ENCODE peak calls at places on chromosomes 12 and 14, in five cellular contexts. One of them, this sample, is unnamed.

GRCh38 chr12:3683670-3684069 is 69.2 kb downstream of the CRACR2A start:
- DNase-seq in GM12891: no peak
- DNase-seq in K562: peak; percentile 71
- DNase-seq in GM12878: no peak
- DNase-seq in HepG2: no peak
- DNase-seq in this sample: no peak

GRCh38 chr12:65922077-65922476 is 97.8 kb downstream of the HMGA2 start:
- DNase-seq in GM12891: no peak
- DNase-seq in K562: no peak
- DNase-seq in GM12878: no peak
- DNase-seq in HepG2: no peak
- DNase-seq in this sample: no peak

GRCh38 chr12:113114447-113115178 is 20.9 kb downstream of the RASAL1 start:
- DNase-seq in GM12891: no peak
- DNase-seq in K562: no peak
- DNase-seq in GM12878: no peak
- DNase-seq in HepG2: no peak
- DNase-seq in this sample: no peak

GRCh38 chr12:80157640-80158039 is 58.3 kb downstream of the OTOGL start:
- DNase-seq in GM12891: no peak
- DNase-seq in K562: no peak
- DNase-seq in GM12878: no peak
- DNase-seq in HepG2: no peak
- DNase-seq in this sample: no peak

GRCh38 chr14:99314623-99315022 is 42.6 kb upstream of the BCL11B start:
- DNase-seq in GM12891: no peak
- DNase-seq in K562: no peak
- DNase-seq in GM12878: no peak
- DNase-seq in HepG2: no peak
- DNase-seq in this sample: no peak

GRCh38 chr14:102830474-102831045 is 53.3 kb downstream of the TRAF3 start:
- DNase-seq in GM12891: no peak
- DNase-seq in K562: no peak
- DNase-seq in GM12878: no peak
- DNase-seq in HepG2: no peak
- DNase-seq in this sample: no peak

GRCh38 chr14:91770185-91770584 is 38.3 kb upstream of the CATSPERB start:
- DNase-seq in GM12891: no peak
- DNase-seq in K562: no peak
- DNase-seq in GM12878: no peak
- DNase-seq in HepG2: no peak
- DNase-seq in this sample: no peak

GRCh38 chr14:21044106-21044618 is 2.0 kb downstream of the RNASE7 start:
- DNase-seq in GM12891: no peak
- DNase-seq in K562: peak; percentile 57
- DNase-seq in GM12878: no peak
- DNase-seq in HepG2: peak; percentile 78
- DNase-seq in this sample: no peak

GRCh38 chr12:89959188-89959587 is 250.6 kb upstream of the ATP2B1 start:
- DNase-seq in GM12891: no peak
- DNase-seq in K562: no peak
- DNase-seq in GM12878: no peak
- DNase-seq in HepG2: no peak
- DNase-seq in this sample: no peak

GRCh38 chr12:57549909-57550627 is at the start of gene KIF5A:
- DNase-seq in GM12891: peak; percentile 62
- DNase-seq in K562: peak; percentile 81
- DNase-seq in GM12878: no peak
- DNase-seq in HepG2: no peak
- DNase-seq in this sample: peak; percentile 72

GRCh38 chr14:59897757-59898383 is 22.1 kb upstream of the LRRC9 start:
- DNase-seq in GM12891: no peak
- DNase-seq in K562: peak; percentile 14
- DNase-seq in GM12878: no peak
- DNase-seq in HepG2: peak; percentile 30
- DNase-seq in this sample: no peak

GRCh38 chr14:20706657-20707355 is 18.2 kb downstream of the ANG start:
- DNase-seq in GM12891: no peak
- DNase-seq in K562: no peak
- DNase-seq in GM12878: no peak
- DNase-seq in HepG2: no peak
- DNase-seq in this sample: no peak

GRCh38 chr14:90518075-90518940 is 121.5 kb downstream of the CALM1 start:
- DNase-seq in GM12891: no peak
- DNase-seq in K562: no peak
- DNase-seq in GM12878: no peak
- DNase-seq in HepG2: no peak
- DNase-seq in this sample: no peak

GRCh38 chr14:66752109-66752508 is 244.2 kb downstream of the GPHN start:
- DNase-seq in GM12891: no peak
- DNase-seq in K562: no peak
- DNase-seq in GM12878: peak; percentile 41
- DNase-seq in HepG2: no peak
- DNase-seq in this sample: no peak

GRCh38 chr12:57389033-57389432 is 41.8 kb downstream of the R3HDM2 start:
- DNase-seq in GM12891: no peak
- DNase-seq in K562: no peak
- DNase-seq in GM12878: no peak
- DNase-seq in HepG2: no peak
- DNase-seq in this sample: no peak

GRCh38 chr12:120085920-120086319 is 30.6 kb downstream of the RAB35 start:
- DNase-seq in GM12891: no peak
- DNase-seq in K562: no peak
- DNase-seq in GM12878: no peak
- DNase-seq in HepG2: no peak
- DNase-seq in this sample: no peak

GRCh38 chr14:103019236-103019635 is 38.1 kb downstream of the CDC42BPB start:
- DNase-seq in GM12891: no peak
- DNase-seq in K562: no peak
- DNase-seq in GM12878: no peak
- DNase-seq in HepG2: no peak
- DNase-seq in this sample: no peak

GRCh38 chr12:121804417-121805111 is 755 bp downstream of the SETD1B start:
- DNase-seq in GM12891: no peak
- DNase-seq in K562: peak; percentile 66
- DNase-seq in GM12878: no peak
- DNase-seq in HepG2: peak; percentile 55
- DNase-seq in this sample: no peak

GRCh38 chr14:39762576-39763401 is 330.6 kb upstream of the FBXO33 start:
- DNase-seq in GM12891: no peak
- DNase-seq in K562: no peak
- DNase-seq in GM12878: peak; percentile 59
- DNase-seq in HepG2: peak; percentile 58
- DNase-seq in this sample: no peak

GRCh38 chr12:4996714-4997113 is 47.0 kb upstream of the KCNA5 start:
- DNase-seq in GM12891: no peak
- DNase-seq in K562: no peak
- DNase-seq in GM12878: no peak
- DNase-seq in HepG2: no peak
- DNase-seq in this sample: no peak

GRCh38 chr14:93132472-93133065 is 16.8 kb upstream of the ITPK1 start:
- DNase-seq in GM12891: peak; percentile 39
- DNase-seq in K562: peak; percentile 41
- DNase-seq in GM12878: no peak
- DNase-seq in HepG2: peak; percentile 70
- DNase-seq in this sample: no peak

GRCh38 chr12:100439797-100440196 is 33.9 kb upstream of the NR1H4 start:
- DNase-seq in GM12891: no peak
- DNase-seq in K562: no peak
- DNase-seq in GM12878: no peak
- DNase-seq in HepG2: no peak
- DNase-seq in this sample: no peak

GRCh38 chr12:76202621-76203020 is 118.1 kb upstream of the NAP1L1 start:
- DNase-seq in GM12891: no peak
- DNase-seq in K562: no peak
- DNase-seq in GM12878: no peak
- DNase-seq in HepG2: no peak
- DNase-seq in this sample: no peak
- TF ChIP-seq POLR2AphosphoS5 in GM12891: no peak
- TF ChIP-seq POLR2AphosphoS5 in K562: no peak
- TF ChIP-seq POLR2AphosphoS5 in GM12878: no peak
- TF ChIP-seq POLR2AphosphoS5 in HepG2: no peak
- TF ChIP-seq POLR2AphosphoS5 in this sample: no peak

DNA sequence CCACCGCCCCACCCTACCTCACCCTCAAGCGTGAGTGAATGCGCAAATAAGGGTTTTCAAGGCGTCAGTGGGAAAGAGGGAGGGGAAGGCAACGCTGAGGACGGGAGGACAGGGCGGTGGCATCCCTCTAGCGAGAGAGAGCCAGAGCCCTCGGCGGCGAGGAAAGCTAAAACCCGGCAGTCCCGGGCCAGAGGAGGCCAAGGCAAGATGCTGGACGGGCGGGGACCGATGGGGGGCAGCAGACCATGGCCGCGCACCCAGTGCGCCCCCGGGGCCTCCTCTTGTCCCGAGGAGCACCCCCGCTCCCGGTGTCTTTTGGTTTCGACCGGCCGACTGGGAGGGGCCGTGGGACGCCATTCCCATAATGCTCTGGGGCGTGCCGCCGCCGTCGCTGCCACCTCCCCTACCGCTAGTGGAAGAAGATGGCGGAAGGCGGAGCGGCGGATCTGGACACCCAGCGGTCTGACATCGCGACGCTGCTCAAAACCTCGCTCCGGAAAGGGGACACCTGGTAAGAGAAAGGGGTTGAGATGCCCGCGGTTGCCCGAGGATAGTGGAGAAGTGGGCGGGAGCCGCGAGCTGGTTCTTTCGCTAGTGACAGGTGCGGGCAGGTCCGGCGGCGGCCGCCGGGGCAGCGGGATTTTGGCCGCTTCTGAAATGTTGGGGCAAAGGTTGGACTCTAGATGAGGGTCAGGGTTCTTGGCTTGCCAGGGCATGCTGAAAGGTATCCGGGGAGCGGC is at the start of gene USP15:
- DNase-seq in GM12891: peak; percentile 53
- DNase-seq in K562: peak; percentile 97
- DNase-seq in GM12878: peak; percentile 73
- DNase-seq in HepG2: peak; percentile 90
- DNase-seq in this sample: peak; percentile 56
- TF ChIP-seq POLR2A in GM12891: peak; percentile 94
- TF ChIP-seq POLR2A in K562: peak; percentile 90
- TF ChIP-seq POLR2A in GM12878: peak; percentile 96
- TF ChIP-seq POLR2A in HepG2: peak; percentile 81
- TF ChIP-seq POLR2A in this sample: peak; percentile 96

GRCh38 chr12:51829641-51830040 is 18.9 kb downstream of the FIGNL2 start:
- DNase-seq in GM12891: no peak
- DNase-seq in K562: no peak
- DNase-seq in GM12878: no peak
- DNase-seq in HepG2: no peak
- DNase-seq in this sample: no peak

GRCh38 chr12:51834411-51834810 is 14.1 kb downstream of the FIGNL2 start:
- DNase-seq in GM12891: no peak
- DNase-seq in K562: no peak
- DNase-seq in GM12878: no peak
- DNase-seq in HepG2: no peak
- DNase-seq in this sample: no peak

GRCh38 chr12:51833446-51834227 is 14.9 kb downstream of the FIGNL2 start:
- DNase-seq in GM12891: no peak
- DNase-seq in K562: no peak
- DNase-seq in GM12878: no peak
- DNase-seq in HepG2: no peak
- DNase-seq in this sample: no peak

GRCh38 chr12:51836012-51836832 is 12.3 kb downstream of the FIGNL2 start:
- DNase-seq in GM12891: no peak
- DNase-seq in K562: no peak
- DNase-seq in GM12878: no peak
- DNase-seq in HepG2: no peak
- DNase-seq in this sample: no peak

DNA sequence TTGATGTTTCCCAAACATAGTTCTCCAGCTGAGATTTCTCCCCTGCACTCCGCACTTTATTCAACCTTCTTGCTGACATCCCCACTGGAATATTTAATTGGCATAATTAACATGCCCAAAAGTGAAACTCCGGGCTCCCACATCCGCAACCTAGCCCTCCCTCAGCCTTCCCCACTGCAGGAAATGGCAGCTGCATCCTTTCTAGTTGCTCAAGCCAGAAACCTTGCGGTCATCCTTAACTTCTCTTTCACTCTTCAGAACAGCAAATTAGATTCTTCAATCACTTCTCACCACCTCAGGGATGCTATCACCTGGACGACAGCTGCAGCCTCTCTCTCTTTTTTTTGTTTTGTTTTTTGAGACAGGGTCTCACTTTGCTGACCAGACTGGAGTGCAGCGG is 15.8 kb downstream of the FIGNL2 start:
- DNase-seq in GM12891: no peak
- DNase-seq in K562: no peak
- DNase-seq in GM12878: no peak
- DNase-seq in HepG2: no peak
- DNase-seq in this sample: no peak
- TF ChIP-seq TAF1 in GM12891: no peak
- TF ChIP-seq TAF1 in K562: no peak
- TF ChIP-seq TAF1 in GM12878: no peak
- TF ChIP-seq TAF1 in HepG2: no peak
- TF ChIP-seq TAF1 in this sample: no peak

GRCh38 chr14:24069411-24069735 is 2.0 kb upstream of the CPNE6 start:
- DNase-seq in GM12891: no peak
- DNase-seq in K562: no peak
- DNase-seq in GM12878: no peak
- DNase-seq in HepG2: no peak
- DNase-seq in this sample: no peak

GRCh38 chr14:24070285-24071143 is 848 bp upstream of the CPNE6 start:
- DNase-seq in GM12891: no peak
- DNase-seq in K562: no peak
- DNase-seq in GM12878: no peak
- DNase-seq in HepG2: no peak
- DNase-seq in this sample: no peak

GRCh38 chr14:24072436-24072835 is 1.1 kb downstream of the CPNE6 start:
- DNase-seq in GM12891: no peak
- DNase-seq in K562: no peak
- DNase-seq in GM12878: no peak
- DNase-seq in HepG2: no peak
- DNase-seq in this sample: no peak

GRCh38 chr14:24071836-24072420 is 566 bp downstream of the CPNE6 start:
- DNase-seq in GM12891: no peak
- DNase-seq in K562: no peak
- DNase-seq in GM12878: no peak
- DNase-seq in HepG2: no peak
- DNase-seq in this sample: no peak

GRCh38 chr14:24071144-24071697 is at the start of gene CPNE6:
- DNase-seq in GM12891: no peak
- DNase-seq in K562: no peak
- DNase-seq in GM12878: no peak
- DNase-seq in HepG2: no peak
- DNase-seq in this sample: no peak
- TF ChIP-seq POLR2AphosphoS5 in GM12891: no peak
- TF ChIP-seq POLR2AphosphoS5 in K562: no peak
- TF ChIP-seq POLR2AphosphoS5 in GM12878: no peak
- TF ChIP-seq POLR2AphosphoS5 in HepG2: no peak
- TF ChIP-seq POLR2AphosphoS5 in this sample: no peak

This sample was measured in GM12892.